ENCODE peak calls at places on chromosomes 16 and 17, in nine cellular contexts. C is left colon; F is activated effector memory CD4-positive, alpha-beta T cell treated with anti-CD3 and anti-CD28 coated beads, Interleukin-2, amount 50 U/mL, for 16 hours; N is effector memory CD4-positive, alpha-beta T cell; Z is CD8-positive, alpha-beta memory T cell; G is WTC11; L is CD4-positive, CD25-positive, alpha-beta regulatory T cell; J is activated gamma-delta T cell treated with Interleukin-2 at 50 U/mL for 16 hours; A is putamen. O is an unnamed sample.

GRCh38 chr16:50861926-50862325 is 120.0 kb downstream of the CYLD start:
- DNase-seq in C (no peak), F (no peak), N (no peak), Z (no peak), G (no peak), L (no peak), J (no peak), A (no peak), O (peak; percentile 60)

GRCh38 chr17:77867308-77867781 is 91.2 kb upstream of the TNRC6C start:
- DNase-seq in C (no peak), F (no peak), N (no peak), Z (no peak), G (no peak), L (no peak), J (no peak), A (no peak), O (no peak)

GRCh38 chr17:66508896-66509843 is 206.8 kb downstream of the PRKCA start:
- DNase-seq in C (peak; percentile 90), F (peak; percentile 82), N (no peak), Z (no peak), G (no peak), L (peak; percentile 82), J (no peak), A (no peak), O (peak; percentile 77)

GRCh38 chr17:40430272-40431230 is 12.7 kb upstream of the IGFBP4 start:
- DNase-seq in C (no peak), F (peak; percentile 49), N (no peak), Z (no peak), G (no peak), L (no peak), J (no peak), A (no peak), O (no peak)

GRCh38 chr16:80273635-80274538 is 266.9 kb upstream of the DYNLRB2 start:
- DNase-seq in C (no peak), F (no peak), N (no peak), Z (no peak), G (no peak), L (no peak), J (no peak), A (no peak), O (no peak)

GRCh38 chr16:86798247-86799041 is 220.1 kb downstream of the FOXL1 start:
- DNase-seq in C (no peak), F (no peak), N (no peak), Z (no peak), G (no peak), L (no peak), J (no peak), A (no peak), O (no peak)

GRCh38 chr16:86910821-86911220 is 332.5 kb downstream of the FOXL1 start:
- DNase-seq in C (no peak), F (no peak), N (no peak), Z (no peak), G (no peak), L (no peak), J (no peak), A (no peak), O (no peak)

GRCh38 chr16:10371592-10371991 is 14.3 kb upstream of the ATF7IP2 start:
- DNase-seq in C (no peak), F (no peak), N (no peak), Z (no peak), G (no peak), L (no peak), J (no peak), A (no peak), O (no peak)

O was measured in fibroblast of pulmonary artery.